ENCODE peak calls at places on chromosome 4, in nine cellular contexts. S is A549, O is left ventricle myocardium inferior, R is fibroblast of gingiva, X is GM23338, Y is EL, M is right cardiac atrium, G is neural crest cell, B is sciatic nerve. J is an unnamed sample.

GRCh38 chr4:38804654-38805295 is at the start of gene TLR1:
- DNase-seq in S (peak), O (no peak), R (peak), X (peak), Y (peak), M (no peak), G (no peak), B (no peak), J (no peak)

GRCh38 chr4:10108391-10108790 is 8.2 kb downstream of the WDR1 start:
- DNase-seq in S (no peak), O (no peak), R (peak), X (no peak), Y (no peak), M (no peak), G (no peak), B (no peak), J (no peak)

GRCh38 chr4:25568788-25569231 is 86.8 kb upstream of the SLC34A2 start:
- DNase-seq in S (peak), O (no peak), R (no peak), X (no peak), Y (no peak), M (no peak), G (no peak), B (no peak), J (no peak)

GRCh38 chr4:17336524-17336941 is 175.4 kb downstream of the QDPR start:
- DNase-seq in S (no peak), O (peak), R (no peak), X (no peak), Y (no peak), M (peak), G (no peak), B (no peak), J (no peak)

GRCh38 chr4:166042510-166043055 is 169.5 kb downstream of the TLL1 start:
- DNase-seq in S (no peak), O (no peak), R (no peak), X (no peak), Y (peak), M (no peak), G (no peak), B (no peak), J (no peak)

GRCh38 chr4:5378002-5378401 is 326.7 kb downstream of the STK32B start:
- DNase-seq in S (peak), O (no peak), R (no peak), X (peak), Y (no peak), M (no peak), G (peak), B (no peak), J (no peak)

GRCh38 chr4:83639849-83640493 is 104.1 kb downstream of the GPAT3 start:
- DNase-seq in S (peak), O (no peak), R (peak), X (peak), Y (peak), M (no peak), G (peak), B (no peak), J (no peak)

GRCh38 chr4:113382704-113383103 is 333.3 kb downstream of the ANK2 start:
- DNase-seq in S (no peak), O (no peak), R (peak), X (no peak), Y (no peak), M (no peak), G (no peak), B (no peak), J (no peak)

GRCh38 chr4:81493895-81494490 is 22.3 kb upstream of the RASGEF1B start:
- DNase-seq in S (no peak), O (no peak), R (no peak), X (no peak), Y (no peak), M (no peak), G (no peak), B (no peak), J (no peak)

GRCh38 chr4:26105815-26106699 is 192.0 kb downstream of the SMIM20 start:
- DNase-seq in S (no peak), O (no peak), R (peak), X (no peak), Y (peak), M (no peak), G (no peak), B (no peak), J (no peak)

GRCh38 chr4:183722738-183723560 is 63.9 kb downstream of the TRAPPC11 start:
- DNase-seq in S (peak), O (peak), R (peak), X (peak), Y (peak), M (peak), G (peak), B (peak), J (peak)

J was measured in pancreas.